ENCODE peak calls at places on chromosomes 5 and 9, in five cellular contexts. J is SK-N-SH, X is prostate gland, P is cardiac muscle cell, Y is endothelial cell of umbilical vein. F is an unnamed sample. For H3K4me1, the result is how much of the 10 kb centered on the place peaks cover.

GRCh38 chr5:157269165-157269671 is 3.3 kb downstream of the CYFIP2 start:
- DNase-seq in J (no peak), X (no peak), P (no peak), Y (no peak), F (no peak)

GRCh38 chr9:79390077-79390673 is 181.6 kb upstream of the TLE4 start:
- DNase-seq in J (no peak), X (no peak), P (no peak), Y (no peak), F (no peak)

GRCh38 chr5:149053027-149053705 is 9.7 kb downstream of the SH3TC2 start:
- DNase-seq in J (no peak), X (peak), P (no peak), Y (no peak), F (no peak)

GRCh38 chr9:137812356-137813023 is 65.1 kb upstream of the CACNA1B start:
- DNase-seq in J (no peak), X (no peak), P (no peak), Y (no peak), F (no peak)

GRCh38 chr5:24642022-24642421 is 2.8 kb downstream of the CDH10 start:
- DNase-seq in J (peak), X (no peak), P (peak), Y (no peak), F (no peak)

GRCh38 chr9:37827483-37828165 is 27.0 kb downstream of the DCAF10 start:
- DNase-seq in J (no peak), X (no peak), P (no peak), Y (no peak), F (no peak)

GRCh38 chr9:107637421-107638420 is 148.2 kb upstream of the KLF4 start:
- DNase-seq in J (peak), X (peak), P (peak), Y (peak), F (peak)

GRCh38 chr9:127395491-127396252 is 1.3 kb upstream of the SLC2A8 start:
- DNase-seq in J (no peak), X (no peak), P (no peak), Y (no peak), F (no peak)

GRCh38 chr5:56206126-56206525 is 27.0 kb downstream of the ANKRD55 start:
- DNase-seq in J (no peak), X (no peak), P (peak), Y (peak), F (no peak)

GRCh38 chr9:4375424-4376195 is 75.7 kb upstream of the GLIS3 start:
- DNase-seq in J (peak), X (peak), P (peak), Y (peak), F (no peak)

GRCh38 chr5:139394123-139394653 is 716 bp downstream of the PROB1 start:
- DNase-seq in J (peak), X (no peak), P (peak), Y (peak), F (peak)

GRCh38 chr5:139392324-139392677 is 2.6 kb upstream of the MZB1 start:
- DNase-seq in J (no peak), X (no peak), P (no peak), Y (no peak), F (no peak)

GRCh38 chr5:139391570-139392323 is 2.0 kb upstream of the MZB1 start:
- DNase-seq in J (no peak), X (no peak), P (no peak), Y (no peak), F (peak)

GRCh38 chr5:139393497-139394122 is 1.3 kb downstream of the PROB1 start:
- DNase-seq in J (peak), X (no peak), P (no peak), Y (no peak), F (no peak)

DNA sequence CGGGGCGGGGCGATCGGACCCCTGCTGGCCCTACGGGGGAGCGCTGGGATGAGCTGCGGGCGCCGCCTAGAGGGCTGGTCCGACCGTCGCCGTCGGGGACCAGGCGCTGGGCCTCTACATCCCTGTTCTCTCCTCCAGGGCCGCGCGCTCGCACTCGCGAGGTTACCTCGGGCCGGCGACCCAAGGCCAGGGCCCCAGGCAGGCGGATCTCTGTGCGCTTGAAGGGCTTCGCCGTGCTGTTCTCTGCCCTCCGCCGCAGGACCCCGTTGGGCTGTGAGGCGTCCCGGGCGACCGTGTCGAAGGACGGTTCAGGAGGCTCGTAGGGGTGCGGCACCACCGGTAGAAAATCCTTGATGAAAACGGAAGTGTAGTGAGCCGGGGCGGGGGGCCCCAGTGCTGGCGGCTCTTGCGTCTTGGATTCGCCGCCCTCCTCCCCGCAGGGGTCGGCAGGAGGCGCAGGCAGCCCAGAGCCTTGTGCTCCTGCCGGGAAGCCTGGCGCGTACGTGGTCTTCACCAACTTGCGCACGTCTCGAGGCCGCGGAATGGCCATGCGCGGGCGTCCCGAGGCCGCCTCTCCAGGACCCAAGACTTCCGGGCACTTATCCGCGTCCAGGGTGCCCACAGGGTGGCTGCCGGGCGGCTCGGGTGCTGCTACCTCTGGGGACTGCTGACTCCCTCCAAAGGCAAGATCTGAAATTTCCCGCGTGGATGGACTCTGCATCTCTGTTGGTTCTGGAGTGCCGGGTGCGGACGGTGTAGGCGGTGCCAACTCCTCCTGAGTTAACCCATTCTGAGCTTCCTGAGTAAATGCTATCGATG is 2.0 kb downstream of the PROB1 start:
- DNase-seq in J (peak), X (peak), P (peak), Y (peak), F (peak)
- TF ChIP-seq CTCF in J (peak), X (peak), P (peak), Y (peak), F (peak)

GRCh38 chr9:94864862-94865435 is 138.4 kb downstream of the AOPEP start:
- DNase-seq in J (no peak), X (no peak), P (no peak), Y (peak), F (no peak)
- H3K4me1 ChIP-seq in J (under half), X (under half), P (half or more), Y (under half), F (under half)

GRCh38 chr5:90640484-90641059 is 82.0 kb downstream of the ADGRV1 start:
- DNase-seq in J (no peak), X (peak), P (no peak), Y (no peak), F (no peak)

GRCh38 chr5:90644132-90644531 is 85.5 kb downstream of the ADGRV1 start:
- DNase-seq in J (no peak), X (no peak), P (no peak), Y (no peak), F (no peak)

GRCh38 chr5:90642706-90643229 is 84.2 kb downstream of the ADGRV1 start:
- DNase-seq in J (no peak), X (no peak), P (no peak), Y (no peak), F (no peak)

GRCh38 chr5:90641528-90641927 is 82.9 kb downstream of the ADGRV1 start:
- DNase-seq in J (no peak), X (no peak), P (no peak), Y (no peak), F (no peak)

DNA sequence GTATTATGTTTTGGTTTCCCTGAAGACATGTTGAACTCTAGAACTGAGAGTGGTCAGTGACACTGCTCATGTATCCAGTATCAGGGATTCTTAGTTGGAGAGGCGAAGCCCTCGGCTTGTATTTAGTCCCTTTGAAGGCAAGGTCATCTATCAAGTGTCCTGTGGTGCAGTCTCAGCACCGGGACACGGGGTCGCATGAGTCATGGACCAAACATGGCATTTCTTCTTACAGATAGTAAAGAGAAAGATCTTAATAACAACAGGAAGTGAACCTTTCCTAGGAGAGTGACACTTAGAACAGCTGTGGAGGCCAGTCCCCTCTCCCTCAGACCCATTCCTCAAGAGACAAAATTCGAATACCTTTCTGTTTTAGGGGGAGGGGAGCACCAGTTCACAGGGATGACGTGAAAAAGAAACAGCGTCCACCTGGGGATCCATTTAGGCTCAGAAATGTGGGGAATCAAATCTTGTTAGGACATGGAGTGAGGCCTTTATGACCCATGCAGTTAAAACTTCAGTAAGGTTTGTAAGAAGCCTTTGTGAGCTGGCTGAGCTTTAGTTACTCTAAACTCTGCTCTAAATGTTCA is 86.5 kb downstream of the ADGRV1 start:
- DNase-seq in J (no peak), X (no peak), P (no peak), Y (no peak), F (no peak)
- TF ChIP-seq CTCF in J (no peak), X (no peak), P (no peak), Y (no peak), F (no peak)

GRCh38 chr9:133139246-133140173 is 18.5 kb upstream of the RALGDS start:
- DNase-seq in J (no peak), X (no peak), P (no peak), Y (no peak), F (peak)
- H3K4me1 ChIP-seq in J (under half), X (under half), P (under half), Y (under half), F (under half)

F was measured in colonic mucosa.